ENCODE peak calls at places on chromosomes 7 and 10, in six cellular contexts. X is GM12865, A is GM10248, N is fibroblast of pulmonary artery, C is cardiac muscle cell, S is MCF 10A. H is an unnamed sample.

GRCh38 chr7:16051561-16052280 is 365.2 kb upstream of the MEOX2 start:
- DNase-seq in S (no peak), C (peak; percentile 78), X (no peak), N (peak; percentile 66), A (no peak), H (no peak)

GRCh38 chr10:92822964-92823363 is 25.4 kb upstream of the EXOC6 start:
- DNase-seq in S (peak; percentile 27), N (peak; percentile 65), X (peak; percentile 14), A (no peak), C (peak; percentile 49), H (no peak)

GRCh38 chr10:59434463-59435326 is 72.3 kb upstream of the FAM13C start:
- DNase-seq in X (no peak), C (peak; percentile 43), N (peak; percentile 50), S (peak; percentile 49), A (no peak), H (no peak)

GRCh38 chr7:75980126-75980864 is 14.1 kb downstream of the TMEM120A start:
- DNase-seq in X (no peak), N (no peak), S (no peak), A (no peak), C (no peak), H (no peak)

GRCh38 chr10:103440416-103440815 is 11.8 kb downstream of the CALHM2 start:
- DNase-seq in N (no peak), C (no peak), A (no peak), S (no peak), X (no peak), H (no peak)

GRCh38 chr7:8035647-8036518 is 67.3 kb downstream of the GLCCI1 start:
- DNase-seq in A (no peak), C (peak; percentile 50), N (peak; percentile 56), X (peak; percentile 64), S (peak; percentile 52), H (no peak)

GRCh38 chr10:25902002-25902401 is 32.0 kb upstream of the MYO3A start:
- DNase-seq in C (no peak), S (no peak), X (peak; percentile 35), A (no peak), N (no peak), H (no peak)

GRCh38 chr10:90484518-90484917 is 373.3 kb downstream of the HTR7 start:
- DNase-seq in A (no peak), X (no peak), N (no peak), C (no peak), S (peak; percentile 96), H (no peak)

GRCh38 chr7:122919643-122920181 is 33.5 kb upstream of the CADPS2 start:
- DNase-seq in C (no peak), S (peak; percentile 44), X (no peak), N (no peak), A (no peak), H (no peak)

GRCh38 chr7:121169469-121169868 is 159.3 kb upstream of the WNT16 start:
- DNase-seq in X (no peak), S (no peak), A (no peak), C (no peak), N (no peak), H (no peak)

GRCh38 chr7:100745184-100745583 is 11.8 kb downstream of the ZAN start:
- DNase-seq in C (peak; percentile 93), X (peak; percentile 85), A (peak; percentile 78), S (no peak), N (peak; percentile 52), H (no peak)

GRCh38 chr7:136142583-136142982 is 165.4 kb upstream of the MTPN start:
- DNase-seq in A (no peak), N (no peak), S (no peak), X (no peak), C (no peak), H (no peak)

GRCh38 chr7:97418312-97418711 is 300.8 kb downstream of the SDHAF3 start:
- DNase-seq in C (no peak), S (peak; percentile 33), X (peak; percentile 1), A (no peak), N (no peak), H (no peak)
- TF ChIP-seq CTCF in C (no peak), S (no peak), X (no peak), A (no peak), N (no peak), H (peak; percentile 31)

DNA sequence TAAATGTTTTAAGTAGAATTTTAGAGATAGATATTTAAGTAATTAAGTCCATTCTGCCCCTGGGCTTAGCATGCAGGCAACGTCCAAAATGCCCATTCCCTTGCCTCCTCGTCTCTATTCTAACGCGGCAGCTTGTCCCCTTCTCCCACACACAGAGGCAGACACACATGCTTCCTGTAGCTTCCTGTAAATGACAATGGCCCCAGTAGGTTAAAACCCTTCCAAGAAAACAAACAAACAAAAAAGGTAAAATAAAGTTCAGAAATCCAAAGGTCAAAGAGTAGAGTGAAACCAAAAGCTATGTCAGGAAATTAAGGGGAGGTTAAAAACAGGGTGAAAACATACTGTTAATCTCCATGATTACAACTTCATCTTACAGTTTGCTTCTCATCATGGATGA is 857.6 kb downstream of the GATA3 start:
- DNase-seq in S (no peak), N (no peak), X (no peak), C (no peak), A (no peak), H (no peak)
- TF ChIP-seq CTCF in S (no peak), N (no peak), X (no peak), C (no peak), A (no peak), H (no peak)

DNA sequence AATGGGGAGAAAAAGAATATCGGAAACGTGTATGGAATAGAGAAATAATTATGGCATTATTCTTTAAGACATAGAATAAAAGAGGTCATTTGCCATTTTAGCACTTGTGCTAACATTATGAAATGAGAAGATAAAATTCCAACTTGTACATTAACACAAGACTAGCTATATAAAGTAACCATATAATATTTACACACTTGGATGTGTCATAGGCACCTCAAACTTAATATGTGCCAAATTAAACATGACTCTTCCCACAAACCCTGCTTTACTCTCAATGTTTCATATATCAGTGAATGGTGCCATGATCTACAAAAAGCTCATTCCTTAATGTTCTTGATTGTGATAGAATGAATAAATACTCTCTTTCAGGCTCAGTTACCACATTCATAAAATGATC is 4.1 kb upstream of the MINDY3 start:
- DNase-seq in S (no peak), N (no peak), C (no peak), A (no peak), X (no peak), H (no peak)
- TF ChIP-seq CTCF in S (no peak), N (no peak), C (no peak), A (no peak), X (no peak), H (no peak)

DNA sequence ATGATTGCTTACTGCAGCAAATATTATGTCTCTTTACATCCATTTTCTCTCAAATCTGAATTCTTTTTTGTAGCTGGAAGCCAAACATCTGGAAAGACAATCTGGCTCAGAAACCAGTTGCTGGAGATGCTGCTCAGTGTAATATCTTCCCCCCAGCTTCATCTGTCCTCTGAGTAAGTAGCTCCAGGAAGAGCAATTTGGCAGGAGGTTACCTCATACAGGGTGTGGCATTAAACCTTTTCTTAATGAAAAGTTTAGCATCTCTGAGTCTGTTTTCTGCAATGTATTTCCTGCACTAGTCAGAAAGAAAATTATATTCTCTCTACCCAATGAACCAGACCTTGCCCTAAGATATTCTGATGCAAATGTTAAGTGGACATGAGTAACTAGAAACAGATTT is 123.1 kb downstream of the WDFY4 start:
- DNase-seq in N (no peak), X (no peak), A (no peak), C (no peak), S (no peak), H (no peak)
- TF ChIP-seq CTCF in N (no peak), X (no peak), A (no peak), C (no peak), S (no peak), H (no peak)